ENCODE peak calls at places on chromosomes 3 and 15, in five cellular contexts. E is stromal cell of bone marrow, P is SW480, L is C1 segment of cervical spinal cord, B is body of pancreas. R is an unnamed sample.

GRCh38 chr3:16496408-16497222 is 16.9 kb downstream of the RFTN1 start:
- DNase-seq in B (no peak), E (no peak), P (no peak), L (no peak), R (no peak)

GRCh38 chr3:104102386-104102785 is 1264.3 kb upstream of the ALCAM start:
- DNase-seq in B (peak), L (no peak), E (peak), P (peak), R (peak)

GRCh38 chr3:73473578-73474448 is 150.9 kb downstream of the PDZRN3 start:
- DNase-seq in L (no peak), E (no peak), B (peak), P (no peak), R (no peak)

GRCh38 chr3:187208159-187208558 is 10.9 kb downstream of the RTP1 start:
- DNase-seq in E (no peak), L (no peak), P (peak), B (no peak), R (peak)

GRCh38 chr15:57025264-57025939 is 107.0 kb downstream of the TCF12 start:
- DNase-seq in L (no peak), E (peak), P (no peak), B (no peak), R (no peak)

GRCh38 chr3:25292604-25293003 is 135.5 kb upstream of the RARB start:
- DNase-seq in L (no peak), P (no peak), B (no peak), E (no peak), R (no peak)

GRCh38 chr3:193544289-193544688 is 10.4 kb downstream of the ATP13A4 start:
- DNase-seq in B (no peak), L (no peak), P (no peak), E (no peak), R (no peak)

GRCh38 chr15:45522931-45523331 is 376 bp upstream of the SLC30A4 start:
- DNase-seq in L (no peak), B (no peak), P (peak), E (peak), R (no peak)

GRCh38 chr15:40939909-40940801 is 11.0 kb downstream of the DLL4 start:
- DNase-seq in B (no peak), E (no peak), P (no peak), L (no peak), R (no peak)